ENCODE peak calls at places on chromosome 21, in ten cellular contexts. A is EH, X is AG10803, Z is HTR-8/SVneo, W is AG04449, O is renal cortical epithelial cell, Y is astrocyte of the cerebellum, F is HuH-7.5, H is EL, K is AG08396. U is an unnamed sample.

GRCh38 chr21:29190920-29191319 is 60.5 kb downstream of the MAP3K7CL start:
- DNase-seq in A (peak; percentile 75), X (peak; percentile 91), Z (no peak), W (peak; percentile 74), O (peak; percentile 86), Y (no peak), F (no peak), H (peak; percentile 50), K (no peak), U (no peak)

GRCh38 chr21:39568380-39568779 is 44.4 kb upstream of the B3GALT5 start:
- DNase-seq in A (no peak), X (no peak), Z (no peak), W (no peak), O (peak; percentile 25), Y (no peak), F (no peak), H (no peak), K (no peak), U (no peak)

GRCh38 chr21:32772281-32773047 is 909 bp upstream of the PAXBP1 start:
- DNase-seq in A (peak; percentile 51), X (peak; percentile 47), Z (no peak), W (no peak), O (peak; percentile 70), Y (no peak), F (peak; percentile 10), H (peak; percentile 25), K (peak; percentile 48), U (no peak)

GRCh38 chr21:26756491-26757159 is 88.6 kb downstream of the ADAMTS1 start:
- DNase-seq in A (peak; percentile 88), X (peak; percentile 91), Z (no peak), W (peak; percentile 84), O (peak; percentile 97), Y (peak; percentile 49), F (no peak), H (peak; percentile 80), K (no peak), U (no peak)

GRCh38 chr21:14046401-14046800 is 164.4 kb downstream of the LIPI start:
- DNase-seq in A (peak; percentile 4), X (peak; percentile 36), Z (no peak), W (peak; percentile 4), O (no peak), Y (no peak), F (no peak), H (no peak), K (no peak), U (no peak)

GRCh38 chr21:35417762-35418161 is 368.7 kb upstream of the RUNX1 start:
- DNase-seq in A (no peak), X (no peak), Z (no peak), W (no peak), O (no peak), Y (no peak), F (no peak), H (no peak), K (no peak), U (no peak)

GRCh38 chr21:31926498-31926897 is 53.7 kb downstream of the HUNK start:
- DNase-seq in A (no peak), X (no peak), Z (no peak), W (no peak), O (no peak), Y (no peak), F (no peak), H (no peak), K (no peak), U (no peak)

GRCh38 chr21:33390479-33390878 is 12.7 kb upstream of the IFNGR2 start:
- DNase-seq in A (no peak), X (no peak), Z (no peak), W (no peak), O (no peak), Y (no peak), F (no peak), H (no peak), K (no peak), U (no peak)

GRCh38 chr21:45874716-45875415 is 106.7 kb upstream of the COL6A1 start:
- DNase-seq in A (peak; percentile 97), X (peak; percentile 94), Z (peak; percentile 95), W (peak; percentile 90), O (peak; percentile 70), Y (peak; percentile 91), F (no peak), H (peak; percentile 98), K (peak; percentile 96), U (no peak)

GRCh38 chr21:42864812-42865211 is 14.5 kb downstream of the WDR4 start:
- DNase-seq in A (no peak), X (peak; percentile 23), Z (no peak), W (no peak), O (no peak), Y (no peak), F (no peak), H (no peak), K (no peak), U (no peak)

GRCh38 chr21:26655466-26655865 is 82.4 kb upstream of the CYYR1 start:
- DNase-seq in A (no peak), X (no peak), Z (no peak), W (no peak), O (no peak), Y (no peak), F (no peak), H (no peak), K (no peak), U (no peak)

GRCh38 chr21:46605759-46606426 is 1.0 kb upstream of the S100B start:
- DNase-seq in A (no peak), X (no peak), Z (no peak), W (no peak), O (no peak), Y (no peak), F (no peak), H (no peak), K (no peak), U (peak; percentile 78)

GRCh38 chr21:35046880-35047229 is 2.2 kb downstream of the RUNX1 start:
- DNase-seq in A (peak; percentile 83), X (peak; percentile 71), Z (peak; percentile 45), W (no peak), O (no peak), Y (no peak), F (no peak), H (peak; percentile 79), K (no peak), U (no peak)

GRCh38 chr21:15775981-15776380 is 46.2 kb downstream of the USP25 start:
- DNase-seq in A (peak; percentile 90), X (peak; percentile 84), Z (peak; percentile 37), W (peak; percentile 60), O (peak; percentile 68), Y (peak; percentile 53), F (no peak), H (peak; percentile 88), K (peak; percentile 12), U (no peak)

GRCh38 chr21:15243356-15243755 is 178.6 kb upstream of the NRIP1 start:
- DNase-seq in A (no peak), X (no peak), Z (no peak), W (no peak), O (no peak), Y (no peak), F (no peak), H (no peak), K (no peak), U (no peak)

GRCh38 chr21:40841524-40842196 is 5.3 kb downstream of the DSCAM start:
- DNase-seq in A (peak; percentile 53), X (peak; percentile 4), Z (no peak), W (no peak), O (no peak), Y (peak; percentile 26), F (peak; percentile 25), H (peak; percentile 18), K (no peak), U (no peak)

GRCh38 chr21:38950388-38951094 is 144.8 kb downstream of the ETS2 start:
- DNase-seq in A (peak; percentile 84), X (no peak), Z (no peak), W (no peak), O (peak; percentile 61), Y (no peak), F (no peak), H (peak; percentile 70), K (no peak), U (no peak)

GRCh38 chr21:30990514-30991304 is 47.6 kb downstream of the KRTAP19-8 start:
- DNase-seq in A (no peak), X (no peak), Z (no peak), W (no peak), O (no peak), Y (no peak), F (no peak), H (no peak), K (no peak), U (no peak)

GRCh38 chr21:27275294-27275927 is 308.5 kb upstream of the ADAMTS5 start:
- DNase-seq in A (peak; percentile 88), X (peak; percentile 91), Z (peak; percentile 56), W (peak; percentile 52), O (peak; percentile 65), Y (peak; percentile 37), F (no peak), H (peak; percentile 82), K (peak; percentile 31), U (peak; percentile 75)

GRCh38 chr21:20250337-20250736 is 747.9 kb upstream of the NCAM2 start:
- DNase-seq in A (no peak), X (no peak), Z (no peak), W (no peak), O (no peak), Y (no peak), F (no peak), H (no peak), K (no peak), U (no peak)

GRCh38 chr21:36584980-36585940 is 105.3 kb upstream of the CLDN14 start:
- DNase-seq in A (no peak), X (no peak), Z (no peak), W (no peak), O (no peak), Y (no peak), F (no peak), H (no peak), K (no peak), U (no peak)

GRCh38 chr21:34836103-34836932 is 167.5 kb downstream of the CLIC6 start:
- DNase-seq in A (peak; percentile 100), X (peak; percentile 99), Z (peak; percentile 38), W (peak; percentile 98), O (peak; percentile 77), Y (peak; percentile 99), F (no peak), H (peak; percentile 100), K (peak; percentile 90), U (peak; percentile 61)

GRCh38 chr21:46118871-46119564 is 21.1 kb downstream of the COL6A2 start:
- DNase-seq in A (no peak), X (no peak), Z (no peak), W (no peak), O (no peak), Y (no peak), F (no peak), H (no peak), K (no peak), U (no peak)

GRCh38 chr21:35178812-35179211 is 129.7 kb upstream of the RUNX1 start:
- DNase-seq in A (peak; percentile 63), X (peak; percentile 42), Z (no peak), W (no peak), O (peak; percentile 40), Y (no peak), F (no peak), H (peak; percentile 71), K (peak; percentile 26), U (no peak)

GRCh38 chr21:29849735-29850176 is 90.0 kb downstream of the GRIK1 start:
- DNase-seq in A (peak; percentile 72), X (peak; percentile 61), Z (peak; percentile 35), W (peak; percentile 4), O (peak; percentile 55), Y (peak; percentile 44), F (peak; percentile 8), H (peak; percentile 56), K (peak; percentile 54), U (peak; percentile 4)

GRCh38 chr21:33286600-33287456 is 20.7 kb downstream of the IL10RB start:
- DNase-seq in A (peak; percentile 82), X (peak; percentile 61), Z (no peak), W (peak; percentile 12), O (peak; percentile 74), Y (peak; percentile 57), F (no peak), H (peak; percentile 74), K (peak; percentile 47), U (no peak)

GRCh38 chr21:25878334-25878733 is 143.6 kb downstream of the GABPA start:
- DNase-seq in A (peak; percentile 18), X (no peak), Z (no peak), W (no peak), O (peak; percentile 83), Y (no peak), F (no peak), H (peak; percentile 30), K (no peak), U (no peak)

GRCh38 chr21:35336534-35336933 is 287.4 kb upstream of the RUNX1 start:
- DNase-seq in A (no peak), X (peak; percentile 23), Z (no peak), W (no peak), O (no peak), Y (no peak), F (no peak), H (no peak), K (no peak), U (no peak)